ENCODE peak calls at places on chromosomes 12 and 14, in eight cellular contexts. One of them, this sample, is unnamed.

GRCh38 chr12:63965936-63966602 is 121.6 kb downstream of the SRGAP1 start:
- DNase-seq in GM12878: no peak
- DNase-seq in H1: no peak
- DNase-seq in K562: no peak
- DNase-seq in HepG2: no peak
- DNase-seq in endothelial cell of umbilical vein: no peak
- DNase-seq in HCT116: no peak
- DNase-seq in SK-N-SH: no peak
- DNase-seq in this sample: no peak

GRCh38 chr14:88660056-88660455 is 97.2 kb downstream of the ZC3H14 start:
- DNase-seq in GM12878: no peak
- DNase-seq in H1: no peak
- DNase-seq in K562: no peak
- DNase-seq in HepG2: peak
- DNase-seq in endothelial cell of umbilical vein: no peak
- DNase-seq in HCT116: no peak
- DNase-seq in SK-N-SH: no peak
- DNase-seq in this sample: no peak

GRCh38 chr12:58894040-58894439 is 26.3 kb downstream of the LRIG3 start:
- DNase-seq in GM12878: no peak
- DNase-seq in H1: no peak
- DNase-seq in K562: no peak
- DNase-seq in HepG2: no peak
- DNase-seq in endothelial cell of umbilical vein: no peak
- DNase-seq in HCT116: no peak
- DNase-seq in SK-N-SH: no peak
- DNase-seq in this sample: no peak

GRCh38 chr14:68124885-68125731 is 305.5 kb downstream of the RAD51B start:
- DNase-seq in GM12878: no peak
- DNase-seq in H1: no peak
- DNase-seq in K562: no peak
- DNase-seq in HepG2: peak
- DNase-seq in endothelial cell of umbilical vein: no peak
- DNase-seq in HCT116: no peak
- DNase-seq in SK-N-SH: no peak
- DNase-seq in this sample: no peak

GRCh38 chr12:25979563-25979962 is 21.1 kb downstream of the RASSF8 start:
- DNase-seq in GM12878: no peak
- DNase-seq in H1: no peak
- DNase-seq in K562: no peak
- DNase-seq in HepG2: no peak
- DNase-seq in endothelial cell of umbilical vein: no peak
- DNase-seq in HCT116: no peak
- DNase-seq in SK-N-SH: no peak
- DNase-seq in this sample: no peak

GRCh38 chr12:79689477-79690155 is 1.1 kb downstream of the PAWR start:
- DNase-seq in GM12878: no peak
- DNase-seq in H1: peak
- DNase-seq in K562: no peak
- DNase-seq in HepG2: peak
- DNase-seq in endothelial cell of umbilical vein: peak
- DNase-seq in HCT116: no peak
- DNase-seq in SK-N-SH: peak
- DNase-seq in this sample: peak

GRCh38 chr12:96590970-96591369 is 101.6 kb downstream of the CFAP54 start:
- DNase-seq in GM12878: no peak
- DNase-seq in H1: no peak
- DNase-seq in K562: no peak
- DNase-seq in HepG2: no peak
- DNase-seq in endothelial cell of umbilical vein: no peak
- DNase-seq in HCT116: no peak
- DNase-seq in SK-N-SH: no peak
- DNase-seq in this sample: no peak

GRCh38 chr12:14399871-14400270 is 34.4 kb downstream of the ATF7IP start:
- DNase-seq in GM12878: no peak
- DNase-seq in H1: no peak
- DNase-seq in K562: no peak
- DNase-seq in HepG2: no peak
- DNase-seq in endothelial cell of umbilical vein: peak
- DNase-seq in HCT116: no peak
- DNase-seq in SK-N-SH: no peak
- DNase-seq in this sample: no peak

GRCh38 chr14:88218119-88218915 is 104.8 kb downstream of the KCNK10 start:
- DNase-seq in GM12878: no peak
- DNase-seq in H1: no peak
- DNase-seq in K562: no peak
- DNase-seq in HepG2: no peak
- DNase-seq in endothelial cell of umbilical vein: no peak
- DNase-seq in HCT116: no peak
- DNase-seq in SK-N-SH: peak
- DNase-seq in this sample: no peak

GRCh38 chr14:59148334-59148900 is 40.0 kb upstream of the DAAM1 start:
- DNase-seq in GM12878: no peak
- DNase-seq in H1: no peak
- DNase-seq in K562: no peak
- DNase-seq in HepG2: no peak
- DNase-seq in endothelial cell of umbilical vein: no peak
- DNase-seq in HCT116: no peak
- DNase-seq in SK-N-SH: no peak
- DNase-seq in this sample: no peak

GRCh38 chr12:45773734-45774133 is 44.2 kb downstream of the ARID2 start:
- DNase-seq in GM12878: no peak
- DNase-seq in H1: no peak
- DNase-seq in K562: no peak
- DNase-seq in HepG2: no peak
- DNase-seq in endothelial cell of umbilical vein: peak
- DNase-seq in HCT116: no peak
- DNase-seq in SK-N-SH: no peak
- DNase-seq in this sample: no peak

GRCh38 chr12:49655595-49656236 is 32.4 kb downstream of the PRPF40B start:
- DNase-seq in GM12878: no peak
- DNase-seq in H1: no peak
- DNase-seq in K562: no peak
- DNase-seq in HepG2: no peak
- DNase-seq in endothelial cell of umbilical vein: peak
- DNase-seq in HCT116: no peak
- DNase-seq in SK-N-SH: no peak
- DNase-seq in this sample: no peak

GRCh38 chr14:74584966-74585365 is 27.1 kb downstream of the LTBP2 start:
- DNase-seq in GM12878: no peak
- DNase-seq in H1: no peak
- DNase-seq in K562: no peak
- DNase-seq in HepG2: no peak
- DNase-seq in endothelial cell of umbilical vein: no peak
- DNase-seq in HCT116: no peak
- DNase-seq in SK-N-SH: no peak
- DNase-seq in this sample: no peak

GRCh38 chr14:55398679-55399078 is 13.0 kb downstream of the ATG14 start:
- DNase-seq in GM12878: no peak
- DNase-seq in H1: no peak
- DNase-seq in K562: peak
- DNase-seq in HepG2: no peak
- DNase-seq in endothelial cell of umbilical vein: peak
- DNase-seq in HCT116: peak
- DNase-seq in SK-N-SH: no peak
- DNase-seq in this sample: no peak

GRCh38 chr14:36070056-36071043 is 106.2 kb downstream of the PTCSC3 start:
- DNase-seq in GM12878: no peak
- DNase-seq in H1: peak
- DNase-seq in K562: peak
- DNase-seq in HepG2: peak
- DNase-seq in endothelial cell of umbilical vein: peak
- DNase-seq in HCT116: peak
- DNase-seq in SK-N-SH: peak
- DNase-seq in this sample: peak

GRCh38 chr14:20116748-20117147 is 6.2 kb downstream of the OR4K17 start:
- DNase-seq in GM12878: no peak
- DNase-seq in H1: no peak
- DNase-seq in K562: peak
- DNase-seq in HepG2: no peak
- DNase-seq in endothelial cell of umbilical vein: no peak
- DNase-seq in HCT116: no peak
- DNase-seq in SK-N-SH: no peak
- DNase-seq in this sample: no peak

GRCh38 chr12:78698747-78699146 is 165.8 kb upstream of the SYT1 start:
- DNase-seq in GM12878: no peak
- DNase-seq in H1: no peak
- DNase-seq in K562: no peak
- DNase-seq in HepG2: no peak
- DNase-seq in endothelial cell of umbilical vein: peak
- DNase-seq in HCT116: no peak
- DNase-seq in SK-N-SH: no peak
- DNase-seq in this sample: no peak

GRCh38 chr12:51391047-51391837 is at the start of gene GALNT6:
- DNase-seq in GM12878: no peak
- DNase-seq in H1: peak
- DNase-seq in K562: peak
- DNase-seq in HepG2: no peak
- DNase-seq in endothelial cell of umbilical vein: peak
- DNase-seq in HCT116: no peak
- DNase-seq in SK-N-SH: peak
- DNase-seq in this sample: peak

GRCh38 chr12:126055521-126055920 is 990.3 kb downstream of the AACS start:
- DNase-seq in GM12878: no peak
- DNase-seq in H1: no peak
- DNase-seq in K562: no peak
- DNase-seq in HepG2: no peak
- DNase-seq in endothelial cell of umbilical vein: no peak
- DNase-seq in HCT116: no peak
- DNase-seq in SK-N-SH: no peak
- DNase-seq in this sample: no peak
- TF ChIP-seq POLR2AphosphoS5 in GM12878: no peak
- TF ChIP-seq POLR2AphosphoS5 in H1: no peak
- TF ChIP-seq POLR2AphosphoS5 in K562: no peak
- TF ChIP-seq POLR2AphosphoS5 in HepG2: no peak
- TF ChIP-seq POLR2AphosphoS5 in endothelial cell of umbilical vein: no peak
- TF ChIP-seq POLR2AphosphoS5 in HCT116: no peak
- TF ChIP-seq POLR2AphosphoS5 in SK-N-SH: no peak
- TF ChIP-seq POLR2AphosphoS5 in this sample: no peak

GRCh38 chr12:120117961-120118709 is 1.6 kb upstream of the RAB35 start:
- DNase-seq in GM12878: no peak
- DNase-seq in H1: no peak
- DNase-seq in K562: peak
- DNase-seq in HepG2: peak
- DNase-seq in endothelial cell of umbilical vein: peak
- DNase-seq in HCT116: no peak
- DNase-seq in SK-N-SH: no peak
- DNase-seq in this sample: peak

GRCh38 chr12:120116443-120116791 is at the start of gene RAB35:
- DNase-seq in GM12878: no peak
- DNase-seq in H1: no peak
- DNase-seq in K562: no peak
- DNase-seq in HepG2: no peak
- DNase-seq in endothelial cell of umbilical vein: no peak
- DNase-seq in HCT116: no peak
- DNase-seq in SK-N-SH: no peak
- DNase-seq in this sample: no peak

GRCh38 chr12:120115066-120115465 is 1.5 kb downstream of the RAB35 start:
- DNase-seq in GM12878: no peak
- DNase-seq in H1: no peak
- DNase-seq in K562: no peak
- DNase-seq in HepG2: no peak
- DNase-seq in endothelial cell of umbilical vein: no peak
- DNase-seq in HCT116: no peak
- DNase-seq in SK-N-SH: no peak
- DNase-seq in this sample: no peak

GRCh38 chr12:120116792-120117651 is 469 bp upstream of the RAB35 start:
- DNase-seq in GM12878: no peak
- DNase-seq in H1: peak
- DNase-seq in K562: peak
- DNase-seq in HepG2: peak
- DNase-seq in endothelial cell of umbilical vein: peak
- DNase-seq in HCT116: peak
- DNase-seq in SK-N-SH: peak
- DNase-seq in this sample: peak

GRCh38 chr12:120115692-120116442 is 686 bp downstream of the RAB35 start:
- DNase-seq in GM12878: no peak
- DNase-seq in H1: peak
- DNase-seq in K562: no peak
- DNase-seq in HepG2: peak
- DNase-seq in endothelial cell of umbilical vein: peak
- DNase-seq in HCT116: peak
- DNase-seq in SK-N-SH: no peak
- DNase-seq in this sample: peak
- H3K4me2 ChIP-seq in GM12878: peak
- H3K4me2 ChIP-seq in H1: peak
- H3K4me2 ChIP-seq in K562: peak
- H3K4me2 ChIP-seq in HepG2: peak
- H3K4me2 ChIP-seq in endothelial cell of umbilical vein: peak
- H3K4me2 ChIP-seq in HCT116: peak
- H3K4me2 ChIP-seq in SK-N-SH: peak
- H3K4me2 ChIP-seq in this sample: peak

GRCh38 chr14:65348137-65348536 is 64.4 kb upstream of the FUT8 start:
- DNase-seq in GM12878: no peak
- DNase-seq in H1: no peak
- DNase-seq in K562: no peak
- DNase-seq in HepG2: no peak
- DNase-seq in endothelial cell of umbilical vein: no peak
- DNase-seq in HCT116: no peak
- DNase-seq in SK-N-SH: no peak
- DNase-seq in this sample: no peak
- TF ChIP-seq POLR2AphosphoS5 in GM12878: no peak
- TF ChIP-seq POLR2AphosphoS5 in H1: no peak
- TF ChIP-seq POLR2AphosphoS5 in K562: no peak
- TF ChIP-seq POLR2AphosphoS5 in HepG2: no peak
- TF ChIP-seq POLR2AphosphoS5 in endothelial cell of umbilical vein: no peak
- TF ChIP-seq POLR2AphosphoS5 in HCT116: no peak
- TF ChIP-seq POLR2AphosphoS5 in SK-N-SH: no peak
- TF ChIP-seq POLR2AphosphoS5 in this sample: no peak

DNA sequence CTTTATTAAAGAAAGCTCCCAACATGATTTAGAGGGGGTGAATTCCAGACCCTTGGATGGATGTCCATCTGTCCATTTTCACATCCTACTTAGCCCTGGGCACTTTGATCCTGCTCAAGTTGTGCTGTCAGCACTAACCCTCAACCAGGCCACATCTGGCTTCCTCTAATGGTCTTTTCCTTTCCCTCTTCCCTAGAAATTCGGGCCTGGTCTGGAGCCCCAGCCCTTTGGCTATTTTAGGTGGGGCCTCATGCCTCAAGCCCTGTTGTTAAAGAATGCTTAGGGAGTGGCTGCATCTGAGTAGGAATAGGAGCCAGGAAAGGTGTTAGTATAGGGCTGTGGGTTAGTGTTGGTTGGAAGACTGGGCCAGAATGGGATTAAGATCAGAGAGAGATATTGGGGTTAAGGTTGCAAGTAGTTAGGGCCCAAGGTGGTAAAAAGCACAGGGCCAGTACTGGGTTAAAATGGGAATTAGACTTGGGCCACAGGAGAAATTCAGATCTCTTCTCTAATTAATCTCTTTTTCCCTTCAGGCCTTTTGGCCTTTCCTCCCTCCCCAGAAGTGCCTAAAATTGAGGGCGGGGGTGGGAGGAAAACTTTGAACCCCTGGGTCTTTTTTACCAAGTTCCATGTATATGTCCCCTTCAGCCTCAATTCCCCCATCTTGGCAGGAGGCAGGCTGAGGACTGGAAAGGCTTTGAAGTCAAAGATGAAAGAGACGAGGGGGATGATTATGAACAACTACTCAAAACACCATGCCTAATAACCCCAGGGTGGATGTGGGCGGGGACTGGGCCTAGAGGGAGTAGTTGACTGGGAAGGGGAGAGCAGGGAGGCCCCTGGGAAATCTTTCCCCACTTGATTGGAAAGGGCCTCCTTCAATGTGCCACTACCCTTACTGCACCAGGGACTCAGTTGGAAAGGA is 3.9 kb upstream of the ZNF385A start:
- DNase-seq in GM12878: no peak
- DNase-seq in H1: no peak
- DNase-seq in K562: peak
- DNase-seq in HepG2: no peak
- DNase-seq in endothelial cell of umbilical vein: no peak
- DNase-seq in HCT116: no peak
- DNase-seq in SK-N-SH: peak
- DNase-seq in this sample: no peak
- H3K4me2 ChIP-seq in GM12878: no peak
- H3K4me2 ChIP-seq in H1: peak
- H3K4me2 ChIP-seq in K562: peak
- H3K4me2 ChIP-seq in HepG2: no peak
- H3K4me2 ChIP-seq in endothelial cell of umbilical vein: no peak
- H3K4me2 ChIP-seq in HCT116: peak
- H3K4me2 ChIP-seq in SK-N-SH: no peak
- H3K4me2 ChIP-seq in this sample: peak